ENCODE peak calls at places on chromosome 6, in seven cellular contexts. M, V, T, B, I, Z and F are unnamed samples.

GRCh38 chr6:161984707-161985106 is 710.8 kb upstream of the AGPAT4 start:
- DNase-seq in M (peak; percentile 14), V (no peak), T (no peak), B (no peak), I (no peak), Z (no peak), F (no peak)

GRCh38 chr6:42193491-42193894 is 1.3 kb downstream of the GUCA1B start:
- DNase-seq in M (peak; percentile 45), V (peak; percentile 46), T (no peak), B (no peak), I (peak; percentile 27), Z (peak; percentile 43), F (no peak)

GRCh38 chr6:36897629-36898028 is 11.9 kb downstream of the C6orf89 start:
- DNase-seq in M (peak; percentile 5), V (no peak), T (peak; percentile 33), B (no peak), I (no peak), Z (no peak), F (no peak)

GRCh38 chr6:144344651-144345050 is 59.5 kb downstream of the UTRN start:
- DNase-seq in M (no peak), V (no peak), T (no peak), B (no peak), I (no peak), Z (no peak), F (no peak)

GRCh38 chr6:110828396-110828795 is 13.1 kb upstream of the CDK19 start:
- DNase-seq in M (no peak), V (no peak), T (peak; percentile 55), B (no peak), I (no peak), Z (no peak), F (no peak)

GRCh38 chr6:80438728-80439127 is 332.3 kb downstream of the BCKDHB start:
- DNase-seq in M (no peak), V (peak; percentile 36), T (peak; percentile 90), B (no peak), I (peak; percentile 81), Z (peak; percentile 40), F (no peak)

GRCh38 chr6:34061348-34061747 is 84.5 kb downstream of the GRM4 start:
- DNase-seq in M (no peak), V (no peak), T (no peak), B (no peak), I (no peak), Z (no peak), F (no peak)

GRCh38 chr6:168015492-168016175 is 18.2 kb downstream of the KIF25 start:
- DNase-seq in M (no peak), V (no peak), T (no peak), B (no peak), I (no peak), Z (no peak), F (no peak)